ENCODE peak calls at places on chromosomes 4 and X, in seven cellular contexts. M is heart right ventricle, B is lung, O is gastrocnemius medialis, N is ovary, U is K562, X is iPS DF 6.9. H is an unnamed sample. For H3K4me1 and H3K36me3, the result is how much of the 10 kb centered on the place peaks cover.

GRCh38 chr4:3475041-3475712 is 12.1 kb downstream of the DOK7 start:
- DNase-seq in M (no peak), B (no peak), O (peak), N (no peak), U (no peak), X (no peak), H (no peak)

GRCh38 chr4:144750348-144750747 is 104.4 kb downstream of the HHIP start:
- DNase-seq in M (no peak), B (no peak), O (no peak), N (no peak), U (no peak), X (no peak), H (no peak)

GRCh38 chrX:337331-337831 is 18.8 kb upstream of the GTPBP6 start:
- DNase-seq in M (no peak), B (no peak), O (no peak), N (no peak), U (no peak), X (no peak), H (no peak)

GRCh38 chr4:23458061-23458460 is 431.8 kb downstream of the PPARGC1A start:
- DNase-seq in M (no peak), B (no peak), O (no peak), N (no peak), U (no peak), X (no peak), H (no peak)

GRCh38 chr4:8130346-8131066 is 28.1 kb downstream of the ABLIM2 start:
- DNase-seq in M (no peak), B (no peak), O (no peak), N (no peak), U (no peak), X (no peak), H (no peak)

GRCh38 chrX:56222473-56223000 is 9.6 kb upstream of the KLF8 start:
- DNase-seq in M (no peak), B (no peak), O (no peak), N (no peak), U (no peak), X (no peak), H (no peak)

GRCh38 chrX:24332868-24333267 is 19.0 kb upstream of the SUPT20HL2 start:
- DNase-seq in M (no peak), B (no peak), O (no peak), N (no peak), U (no peak), X (no peak), H (no peak)

GRCh38 chr4:166078956-166079355 is 205.9 kb downstream of the TLL1 start:
- DNase-seq in M (no peak), B (no peak), O (no peak), N (no peak), U (no peak), X (no peak), H (no peak)

GRCh38 chr4:159206427-159206871 is 103.6 kb downstream of the RAPGEF2 start:
- DNase-seq in M (no peak), B (no peak), O (no peak), N (no peak), U (no peak), X (no peak), H (no peak)

GRCh38 chrX:99857455-99857854 is 552.6 kb downstream of the PCDH19 start:
- DNase-seq in M (no peak), B (no peak), O (no peak), N (no peak), U (no peak), X (no peak), H (no peak)

GRCh38 chrX:68196939-68197791 is 236.1 kb downstream of the OPHN1 start:
- DNase-seq in M (peak), B (no peak), O (no peak), N (peak), U (peak), X (peak), H (peak)

GRCh38 chr4:141645611-141646340 is 9.4 kb downstream of the IL15 start:
- DNase-seq in M (no peak), B (no peak), O (no peak), N (no peak), U (no peak), X (no peak), H (no peak)

GRCh38 chr4:123345132-123345923 is 51.3 kb upstream of the SPRY1 start:
- DNase-seq in M (no peak), B (no peak), O (no peak), N (no peak), U (no peak), X (no peak), H (no peak)
- H3K4me1 ChIP-seq in M (under half), B (under half), O (under half), N (under half), U (under half), X (under half), H (under half)

DNA sequence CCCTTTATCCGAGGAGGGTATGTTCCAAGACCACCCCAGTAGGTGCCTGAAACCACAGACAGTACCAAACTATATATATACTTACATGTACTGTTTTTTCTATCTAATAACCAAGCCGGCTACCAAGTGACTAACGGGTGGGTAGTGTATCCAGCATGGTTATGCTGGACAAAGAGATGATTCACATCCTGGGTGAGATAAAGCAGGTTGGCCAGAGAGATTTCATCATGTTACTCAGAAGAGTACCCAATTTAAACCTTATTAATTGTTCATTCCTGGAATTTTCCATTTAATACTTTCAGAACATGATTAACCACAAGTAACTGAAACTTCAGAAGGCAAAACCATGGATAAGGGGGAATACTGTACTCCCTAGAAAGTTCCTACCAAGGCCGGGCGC is 46.5 kb downstream of the RFC1 start:
- DNase-seq in M (no peak), B (no peak), O (no peak), N (no peak), U (no peak), X (no peak), H (no peak)
- H3K36me3 ChIP-seq in M (half or more), B (under half), O (under half), N (under half), U (half or more), X (under half), H (under half)

DNA sequence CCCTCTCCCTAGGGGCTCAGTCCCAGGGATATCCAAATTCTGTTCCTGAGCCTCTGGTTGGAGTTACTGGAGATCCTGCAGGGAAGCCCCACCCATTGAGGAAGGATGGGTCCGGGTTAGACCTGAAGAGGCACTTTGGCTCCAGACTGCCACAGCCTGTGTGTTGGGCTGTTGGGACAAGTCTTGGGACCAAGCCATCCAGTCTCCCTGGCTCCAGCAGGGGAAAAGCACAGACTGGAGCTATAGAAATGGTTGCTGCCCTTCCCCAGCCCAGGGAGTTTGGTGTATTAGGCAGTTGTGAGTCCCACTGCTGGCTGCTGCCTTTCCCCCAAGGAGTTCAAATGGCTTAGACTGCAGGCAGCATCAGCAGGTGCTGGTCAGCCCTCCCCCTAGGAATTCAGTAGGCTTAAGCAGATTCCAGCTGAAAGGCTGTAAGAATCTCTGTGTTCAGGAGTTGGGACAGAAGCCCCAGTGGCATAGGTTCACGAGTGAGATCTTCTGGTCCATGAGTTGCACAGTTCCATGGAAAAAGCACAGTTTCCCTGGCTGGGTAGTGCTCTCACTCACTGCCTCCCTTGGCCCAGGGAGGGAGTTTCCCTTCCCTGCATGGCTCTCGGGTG is 344.0 kb upstream of the EPHA5 start:
- DNase-seq in M (no peak), B (no peak), O (no peak), N (no peak), U (no peak), X (peak), H (no peak)
- H3K4me1 ChIP-seq in M (under half), B (under half), O (under half), N (under half), U (under half), X (under half), H (under half)

GRCh38 chrX:47201545-47201944 is 7.9 kb downstream of the UBA1 start:
- DNase-seq in M (no peak), B (no peak), O (no peak), N (no peak), U (no peak), X (no peak), H (no peak)
- H3K36me3 ChIP-seq in M (half or more), B (under half), O (half or more), N (under half), U (half or more), X (half or more), H (under half)

DNA sequence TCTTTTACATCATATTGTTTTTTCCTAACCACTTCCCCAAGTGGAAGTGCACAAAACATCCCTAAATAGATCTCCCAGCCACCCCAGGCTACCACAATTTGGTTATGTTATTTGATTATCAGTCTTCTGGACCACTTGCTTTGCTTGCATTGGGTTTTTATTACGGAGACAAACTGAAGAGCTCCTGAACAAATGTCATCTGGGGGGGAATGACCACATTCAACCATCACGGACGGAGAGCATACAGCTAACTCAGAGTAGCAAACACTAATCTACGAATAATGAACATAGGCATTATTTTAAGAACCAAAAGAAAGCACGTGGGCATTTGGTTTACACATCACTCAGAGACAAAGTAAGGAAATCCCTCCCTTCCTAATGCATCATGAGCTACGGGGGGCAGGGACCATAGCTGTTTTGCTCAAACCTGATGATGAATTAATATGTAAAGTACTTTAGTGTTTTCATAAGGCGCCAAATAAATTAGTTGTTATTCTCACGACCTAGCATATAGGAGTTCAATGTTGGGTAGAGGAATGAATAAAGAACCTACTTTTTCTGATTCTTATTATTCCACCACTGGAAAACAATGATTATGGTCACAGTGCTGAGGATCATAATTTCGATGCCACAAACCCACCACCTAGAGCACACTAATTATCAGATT is 11.6 kb upstream of the TMEM156 start:
- DNase-seq in M (peak), B (no peak), O (no peak), N (no peak), U (no peak), X (no peak), H (no peak)
- H3K4me1 ChIP-seq in M (half or more), B (under half), O (under half), N (under half), U (under half), X (under half), H (under half)

DNA sequence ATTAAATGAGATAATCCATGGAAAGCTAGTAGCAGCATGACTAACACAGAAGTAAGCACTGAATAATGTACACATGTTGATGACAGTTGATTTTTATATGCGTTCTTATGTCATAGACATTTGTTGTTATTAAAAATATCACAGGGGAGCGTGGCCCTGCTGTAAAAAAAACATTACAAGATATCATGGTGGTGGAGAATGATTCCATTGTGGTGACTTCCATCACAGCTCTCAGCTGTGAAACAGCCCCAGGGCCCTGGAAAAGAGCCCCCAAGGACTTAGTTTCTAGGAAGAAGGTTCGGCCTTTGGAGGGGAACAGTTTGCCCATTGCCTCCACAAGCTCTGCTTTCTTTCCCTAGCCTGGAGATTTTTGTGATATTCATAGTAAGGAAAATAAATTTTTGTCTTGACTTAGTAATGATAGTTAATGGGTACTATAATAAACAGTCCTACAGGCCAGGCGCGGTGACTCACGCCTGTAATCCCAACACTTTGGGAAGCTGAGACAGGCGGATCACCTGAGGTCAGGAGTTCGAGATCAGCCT is 49.9 kb downstream of the FAM114A1 start:
- DNase-seq in M (no peak), B (no peak), O (no peak), N (no peak), U (no peak), X (no peak), H (no peak)
- H3K36me3 ChIP-seq in M (half or more), B (under half), O (under half), N (under half), U (under half), X (under half), H (under half)

GRCh38 chrX:48938721-48939416 is 18.5 kb downstream of the OTUD5 start:
- DNase-seq in M (no peak), B (no peak), O (no peak), N (no peak), U (no peak), X (no peak), H (no peak)
- H3K4me1 ChIP-seq in M (half or more), B (under half), O (under half), N (under half), U (half or more), X (under half), H (under half)

GRCh38 chr4:75800972-75801371 is 76.6 kb downstream of the USO1 start:
- DNase-seq in M (no peak), B (no peak), O (no peak), N (no peak), U (no peak), X (no peak), H (no peak)
- H3K36me3 ChIP-seq in M (half or more), B (under half), O (half or more), N (under half), U (under half), X (under half), H (under half)

H was measured in body of pancreas.